ENCODE peak calls at places on chromosomes 5 and 9, in ten cellular contexts. One of them, this sample, is unnamed.

GRCh38 chr5:100668511-100668910 is 133.3 kb downstream of the FAM174A start:
- DNase-seq in tibial nerve: no peak
- DNase-seq in fibroblast of the aortic adventitia: peak
- DNase-seq in HCT116: peak
- DNase-seq in aorta: no peak
- DNase-seq in right lobe of liver: no peak
- DNase-seq in skeletal muscle cell: no peak
- DNase-seq in HFF-Myc: no peak
- DNase-seq in Peyer's patch: no peak
- DNase-seq in cardiac fibroblast: peak
- DNase-seq in this sample: no peak

GRCh38 chr9:126805546-126806262 is 864 bp downstream of the ZBTB43 start:
- DNase-seq in aorta: peak
- DNase-seq in tibial nerve: no peak
- DNase-seq in cardiac fibroblast: peak
- DNase-seq in skeletal muscle cell: peak
- DNase-seq in HCT116: peak
- DNase-seq in fibroblast of the aortic adventitia: peak
- DNase-seq in HFF-Myc: no peak
- DNase-seq in right lobe of liver: peak
- DNase-seq in Peyer's patch: peak
- DNase-seq in this sample: no peak

GRCh38 chr5:13814293-13814692 is 130.2 kb downstream of the DNAH5 start:
- DNase-seq in skeletal muscle cell: no peak
- DNase-seq in fibroblast of the aortic adventitia: peak
- DNase-seq in cardiac fibroblast: no peak
- DNase-seq in HCT116: no peak
- DNase-seq in HFF-Myc: no peak
- DNase-seq in Peyer's patch: no peak
- DNase-seq in right lobe of liver: no peak
- DNase-seq in tibial nerve: no peak
- DNase-seq in aorta: no peak
- DNase-seq in this sample: no peak

GRCh38 chr5:94517490-94518108 is 100.8 kb downstream of the KIAA0825 start:
- DNase-seq in Peyer's patch: no peak
- DNase-seq in tibial nerve: no peak
- DNase-seq in HFF-Myc: no peak
- DNase-seq in cardiac fibroblast: peak
- DNase-seq in aorta: no peak
- DNase-seq in HCT116: no peak
- DNase-seq in right lobe of liver: no peak
- DNase-seq in fibroblast of the aortic adventitia: peak
- DNase-seq in skeletal muscle cell: no peak
- DNase-seq in this sample: no peak

GRCh38 chr5:37086466-37087178 is 162.6 kb downstream of the CPLANE1 start:
- DNase-seq in skeletal muscle cell: peak
- DNase-seq in HFF-Myc: no peak
- DNase-seq in HCT116: no peak
- DNase-seq in tibial nerve: no peak
- DNase-seq in cardiac fibroblast: peak
- DNase-seq in fibroblast of the aortic adventitia: peak
- DNase-seq in Peyer's patch: no peak
- DNase-seq in aorta: no peak
- DNase-seq in right lobe of liver: peak
- DNase-seq in this sample: no peak

GRCh38 chr9:97526895-97527575 is 25.6 kb downstream of the TMOD1 start:
- DNase-seq in fibroblast of the aortic adventitia: no peak
- DNase-seq in cardiac fibroblast: no peak
- DNase-seq in Peyer's patch: no peak
- DNase-seq in HCT116: no peak
- DNase-seq in aorta: no peak
- DNase-seq in HFF-Myc: no peak
- DNase-seq in right lobe of liver: no peak
- DNase-seq in skeletal muscle cell: no peak
- DNase-seq in tibial nerve: no peak
- DNase-seq in this sample: no peak

GRCh38 chr9:69606089-69606488 is 66.1 kb downstream of the APBA1 start:
- DNase-seq in HCT116: no peak
- DNase-seq in fibroblast of the aortic adventitia: no peak
- DNase-seq in tibial nerve: no peak
- DNase-seq in skeletal muscle cell: no peak
- DNase-seq in cardiac fibroblast: no peak
- DNase-seq in Peyer's patch: no peak
- DNase-seq in HFF-Myc: no peak
- DNase-seq in aorta: no peak
- DNase-seq in right lobe of liver: no peak
- DNase-seq in this sample: no peak

GRCh38 chr5:1500411-1501091 is 23.2 kb downstream of the LPCAT1 start:
- DNase-seq in skeletal muscle cell: no peak
- DNase-seq in fibroblast of the aortic adventitia: peak
- DNase-seq in cardiac fibroblast: no peak
- DNase-seq in HCT116: no peak
- DNase-seq in aorta: peak
- DNase-seq in right lobe of liver: peak
- DNase-seq in HFF-Myc: no peak
- DNase-seq in tibial nerve: peak
- DNase-seq in Peyer's patch: no peak
- DNase-seq in this sample: no peak

GRCh38 chr5:105953616-105954015 is 1717.1 kb downstream of the EFNA5 start:
- DNase-seq in cardiac fibroblast: no peak
- DNase-seq in HFF-Myc: no peak
- DNase-seq in right lobe of liver: no peak
- DNase-seq in skeletal muscle cell: no peak
- DNase-seq in aorta: no peak
- DNase-seq in fibroblast of the aortic adventitia: no peak
- DNase-seq in Peyer's patch: no peak
- DNase-seq in tibial nerve: no peak
- DNase-seq in HCT116: no peak
- DNase-seq in this sample: no peak

GRCh38 chr5:2038337-2039179 is 155.8 kb upstream of the IRX4 start:
- DNase-seq in skeletal muscle cell: no peak
- DNase-seq in tibial nerve: no peak
- DNase-seq in HFF-Myc: no peak
- DNase-seq in HCT116: peak
- DNase-seq in right lobe of liver: peak
- DNase-seq in Peyer's patch: peak
- DNase-seq in fibroblast of the aortic adventitia: peak
- DNase-seq in cardiac fibroblast: peak
- DNase-seq in aorta: peak
- DNase-seq in this sample: no peak

GRCh38 chr5:168578006-168578405 is 1.2 kb downstream of the PANK3 start:
- DNase-seq in fibroblast of the aortic adventitia: peak
- DNase-seq in right lobe of liver: no peak
- DNase-seq in aorta: no peak
- DNase-seq in skeletal muscle cell: no peak
- DNase-seq in Peyer's patch: no peak
- DNase-seq in HFF-Myc: no peak
- DNase-seq in tibial nerve: no peak
- DNase-seq in cardiac fibroblast: peak
- DNase-seq in HCT116: no peak
- DNase-seq in this sample: no peak

GRCh38 chr5:167574381-167574780 is 717.1 kb upstream of the WWC1 start:
- DNase-seq in Peyer's patch: no peak
- DNase-seq in right lobe of liver: no peak
- DNase-seq in skeletal muscle cell: no peak
- DNase-seq in cardiac fibroblast: no peak
- DNase-seq in aorta: no peak
- DNase-seq in HFF-Myc: no peak
- DNase-seq in tibial nerve: no peak
- DNase-seq in fibroblast of the aortic adventitia: no peak
- DNase-seq in HCT116: no peak
- DNase-seq in this sample: no peak

GRCh38 chr5:167565555-167565954 is 725.9 kb upstream of the WWC1 start:
- DNase-seq in aorta: no peak
- DNase-seq in skeletal muscle cell: no peak
- DNase-seq in right lobe of liver: no peak
- DNase-seq in Peyer's patch: no peak
- DNase-seq in cardiac fibroblast: peak
- DNase-seq in tibial nerve: no peak
- DNase-seq in HFF-Myc: no peak
- DNase-seq in HCT116: no peak
- DNase-seq in fibroblast of the aortic adventitia: peak
- DNase-seq in this sample: no peak

GRCh38 chr5:167573274-167574127 is 717.9 kb upstream of the WWC1 start:
- DNase-seq in HFF-Myc: no peak
- DNase-seq in skeletal muscle cell: peak
- DNase-seq in cardiac fibroblast: peak
- DNase-seq in Peyer's patch: no peak
- DNase-seq in tibial nerve: no peak
- DNase-seq in fibroblast of the aortic adventitia: peak
- DNase-seq in aorta: no peak
- DNase-seq in right lobe of liver: peak
- DNase-seq in HCT116: no peak
- DNase-seq in this sample: no peak

GRCh38 chr5:167571824-167572223 is 719.6 kb upstream of the WWC1 start:
- DNase-seq in aorta: no peak
- DNase-seq in right lobe of liver: no peak
- DNase-seq in skeletal muscle cell: no peak
- DNase-seq in fibroblast of the aortic adventitia: no peak
- DNase-seq in Peyer's patch: no peak
- DNase-seq in HCT116: no peak
- DNase-seq in HFF-Myc: no peak
- DNase-seq in tibial nerve: no peak
- DNase-seq in cardiac fibroblast: no peak
- DNase-seq in this sample: no peak

DNA sequence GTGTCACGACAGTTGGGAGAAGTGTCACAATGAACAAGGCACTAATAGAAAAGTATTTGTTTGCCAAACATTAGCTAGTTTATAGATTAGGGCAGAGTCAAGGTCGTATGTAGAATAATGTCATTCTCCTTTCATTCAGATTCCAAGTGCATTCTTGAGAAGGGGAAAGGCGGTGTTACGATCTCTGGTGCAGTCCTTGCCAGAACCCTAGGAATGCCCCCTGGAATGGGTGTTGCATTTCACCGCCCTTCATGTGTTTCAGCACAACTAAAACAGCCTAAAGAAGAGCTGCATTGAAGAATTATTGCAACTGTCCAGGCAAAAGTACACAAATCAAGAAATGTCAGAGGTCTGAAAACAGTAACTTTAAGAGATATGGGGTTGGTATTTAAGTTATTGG is 721.0 kb upstream of the WWC1 start:
- DNase-seq in HCT116: no peak
- DNase-seq in Peyer's patch: no peak
- DNase-seq in skeletal muscle cell: no peak
- DNase-seq in cardiac fibroblast: no peak
- DNase-seq in HFF-Myc: no peak
- DNase-seq in tibial nerve: no peak
- DNase-seq in aorta: no peak
- DNase-seq in right lobe of liver: no peak
- DNase-seq in fibroblast of the aortic adventitia: no peak
- DNase-seq in this sample: no peak
- H3K4me3 ChIP-seq in HCT116: no peak
- H3K4me3 ChIP-seq in Peyer's patch: no peak
- H3K4me3 ChIP-seq in skeletal muscle cell: no peak
- H3K4me3 ChIP-seq in cardiac fibroblast: no peak
- H3K4me3 ChIP-seq in HFF-Myc: no peak
- H3K4me3 ChIP-seq in tibial nerve: no peak
- H3K4me3 ChIP-seq in aorta: no peak
- H3K4me3 ChIP-seq in right lobe of liver: no peak
- H3K4me3 ChIP-seq in fibroblast of the aortic adventitia: no peak
- H3K4me3 ChIP-seq in this sample: no peak

GRCh38 chr5:67009028-67009427 is 187.6 kb downstream of the CD180 start:
- DNase-seq in cardiac fibroblast: no peak
- DNase-seq in fibroblast of the aortic adventitia: no peak
- DNase-seq in HCT116: no peak
- DNase-seq in HFF-Myc: no peak
- DNase-seq in tibial nerve: no peak
- DNase-seq in right lobe of liver: no peak
- DNase-seq in skeletal muscle cell: no peak
- DNase-seq in aorta: no peak
- DNase-seq in Peyer's patch: no peak
- DNase-seq in this sample: no peak

GRCh38 chr5:67010684-67011409 is 185.8 kb downstream of the CD180 start:
- DNase-seq in aorta: peak
- DNase-seq in HFF-Myc: peak
- DNase-seq in HCT116: no peak
- DNase-seq in skeletal muscle cell: peak
- DNase-seq in cardiac fibroblast: peak
- DNase-seq in right lobe of liver: no peak
- DNase-seq in tibial nerve: no peak
- DNase-seq in Peyer's patch: no peak
- DNase-seq in fibroblast of the aortic adventitia: peak
- DNase-seq in this sample: peak

GRCh38 chr5:67012241-67012640 is 184.4 kb downstream of the CD180 start:
- DNase-seq in cardiac fibroblast: peak
- DNase-seq in right lobe of liver: no peak
- DNase-seq in tibial nerve: no peak
- DNase-seq in aorta: no peak
- DNase-seq in HCT116: no peak
- DNase-seq in skeletal muscle cell: no peak
- DNase-seq in fibroblast of the aortic adventitia: no peak
- DNase-seq in HFF-Myc: no peak
- DNase-seq in Peyer's patch: no peak
- DNase-seq in this sample: peak

GRCh38 chr5:67013719-67014118 is 182.9 kb downstream of the CD180 start:
- DNase-seq in cardiac fibroblast: no peak
- DNase-seq in tibial nerve: no peak
- DNase-seq in HFF-Myc: no peak
- DNase-seq in skeletal muscle cell: no peak
- DNase-seq in Peyer's patch: no peak
- DNase-seq in aorta: no peak
- DNase-seq in fibroblast of the aortic adventitia: peak
- DNase-seq in HCT116: no peak
- DNase-seq in right lobe of liver: no peak
- DNase-seq in this sample: no peak

GRCh38 chr5:67011422-67011821 is 185.2 kb downstream of the CD180 start:
- DNase-seq in aorta: no peak
- DNase-seq in right lobe of liver: no peak
- DNase-seq in HFF-Myc: no peak
- DNase-seq in cardiac fibroblast: no peak
- DNase-seq in HCT116: no peak
- DNase-seq in fibroblast of the aortic adventitia: no peak
- DNase-seq in tibial nerve: no peak
- DNase-seq in Peyer's patch: no peak
- DNase-seq in skeletal muscle cell: no peak
- DNase-seq in this sample: no peak
- H3K4me3 ChIP-seq in aorta: no peak
- H3K4me3 ChIP-seq in right lobe of liver: no peak
- H3K4me3 ChIP-seq in HFF-Myc: no peak
- H3K4me3 ChIP-seq in cardiac fibroblast: peak
- H3K4me3 ChIP-seq in HCT116: no peak
- H3K4me3 ChIP-seq in fibroblast of the aortic adventitia: peak
- H3K4me3 ChIP-seq in tibial nerve: no peak
- H3K4me3 ChIP-seq in Peyer's patch: no peak
- H3K4me3 ChIP-seq in skeletal muscle cell: peak
- H3K4me3 ChIP-seq in this sample: peak

GRCh38 chr9:99108131-99108530 is 3.2 kb downstream of the TGFBR1 start:
- DNase-seq in Peyer's patch: no peak
- DNase-seq in aorta: no peak
- DNase-seq in cardiac fibroblast: no peak
- DNase-seq in tibial nerve: no peak
- DNase-seq in HCT116: no peak
- DNase-seq in HFF-Myc: no peak
- DNase-seq in fibroblast of the aortic adventitia: no peak
- DNase-seq in right lobe of liver: no peak
- DNase-seq in skeletal muscle cell: no peak
- DNase-seq in this sample: no peak
- H3K4me3 ChIP-seq in Peyer's patch: no peak
- H3K4me3 ChIP-seq in aorta: no peak
- H3K4me3 ChIP-seq in cardiac fibroblast: no peak
- H3K4me3 ChIP-seq in tibial nerve: no peak
- H3K4me3 ChIP-seq in HCT116: no peak
- H3K4me3 ChIP-seq in HFF-Myc: no peak
- H3K4me3 ChIP-seq in fibroblast of the aortic adventitia: no peak
- H3K4me3 ChIP-seq in right lobe of liver: no peak
- H3K4me3 ChIP-seq in skeletal muscle cell: no peak
- H3K4me3 ChIP-seq in this sample: no peak

GRCh38 chr5:93359296-93359957 is 221.6 kb downstream of the NR2F1-AS1 start:
- DNase-seq in HCT116: peak
- DNase-seq in aorta: no peak
- DNase-seq in cardiac fibroblast: peak
- DNase-seq in right lobe of liver: no peak
- DNase-seq in skeletal muscle cell: peak
- DNase-seq in Peyer's patch: no peak
- DNase-seq in tibial nerve: no peak
- DNase-seq in fibroblast of the aortic adventitia: peak
- DNase-seq in HFF-Myc: peak
- DNase-seq in this sample: no peak
- H3K4me3 ChIP-seq in HCT116: peak
- H3K4me3 ChIP-seq in aorta: no peak
- H3K4me3 ChIP-seq in cardiac fibroblast: peak
- H3K4me3 ChIP-seq in right lobe of liver: no peak
- H3K4me3 ChIP-seq in skeletal muscle cell: no peak
- H3K4me3 ChIP-seq in Peyer's patch: no peak
- H3K4me3 ChIP-seq in tibial nerve: no peak
- H3K4me3 ChIP-seq in fibroblast of the aortic adventitia: no peak
- H3K4me3 ChIP-seq in HFF-Myc: no peak
- H3K4me3 ChIP-seq in this sample: no peak

This sample was measured in keratinocyte.